ENCODE peak calls at places on chromosomes 11 and 22, in six cellular contexts. I, D, A, R, M and C are unnamed samples.

GRCh38 chr11:134045799-134046635 is 22.9 kb upstream of the JAM3 start:
- DNase-seq in M (no peak), R (no peak), A (no peak), I (no peak), D (no peak), C (no peak)

GRCh38 chr11:118295834-118296454 is 8.6 kb upstream of the CD3E start:
- DNase-seq in I (no peak), A (no peak), R (no peak), M (peak; percentile 89), D (peak; percentile 45), C (no peak)

GRCh38 chr22:19086944-19087343 is 35.3 kb downstream of the DGCR2 start:
- DNase-seq in M (peak; percentile 3), A (no peak), D (no peak), R (no peak), I (no peak), C (no peak)

GRCh38 chr11:26043665-26044064 is 288.3 kb upstream of the ANO3 start:
- DNase-seq in M (no peak), A (no peak), I (no peak), R (no peak), D (no peak), C (no peak)

GRCh38 chr11:34915136-34916013 is 804 bp downstream of the APIP start:
- DNase-seq in D (no peak), A (no peak), I (no peak), R (no peak), M (no peak), C (no peak)

GRCh38 chr11:30914143-30914762 is 328.1 kb upstream of the MPPED2 start:
- DNase-seq in M (peak; percentile 47), D (no peak), R (no peak), A (peak; percentile 9), I (no peak), C (no peak)

GRCh38 chr22:25402501-25403283 is 161.8 kb upstream of the GRK3 start:
- DNase-seq in D (no peak), I (no peak), A (no peak), M (peak; percentile 64), R (peak; percentile 52), C (no peak)

GRCh38 chr11:44993971-44994705 is 43.5 kb upstream of the TP53I11 start:
- DNase-seq in D (no peak), I (no peak), R (no peak), A (no peak), M (no peak), C (no peak)

GRCh38 chr11:35216962-35217667 is 78.1 kb downstream of the CD44 start:
- DNase-seq in M (no peak), I (no peak), D (peak; percentile 39), R (no peak), A (peak; percentile 37), C (no peak)

GRCh38 chr11:132858203-132858602 is 674.1 kb downstream of the OPCML start:
- DNase-seq in A (no peak), R (no peak), D (no peak), M (no peak), I (no peak), C (no peak)

GRCh38 chr11:65423516-65424199 is 1.1 kb downstream of the NEAT1 start:
- DNase-seq in R (peak; percentile 41), A (peak; percentile 27), I (peak; percentile 80), M (peak; percentile 32), D (peak; percentile 31), C (no peak)

GRCh38 chr11:61141601-61142028 is 19.6 kb downstream of the VPS37C start:
- DNase-seq in D (no peak), I (no peak), A (peak; percentile 62), R (no peak), M (no peak), C (no peak)

GRCh38 chr11:129946256-129946655 is 50.9 kb upstream of the NFRKB start:
- DNase-seq in A (no peak), I (no peak), M (no peak), D (no peak), R (no peak), C (no peak)

GRCh38 chr11:69891421-69892236 is 72.4 kb upstream of the FGF3 start:
- DNase-seq in I (no peak), M (peak; percentile 42), R (no peak), A (peak; percentile 77), D (no peak), C (no peak)

GRCh38 chr11:89612111-89612510 is 98.0 kb upstream of the TRIM77 start:
- DNase-seq in A (no peak), R (no peak), M (no peak), I (no peak), D (no peak), C (no peak)

GRCh38 chr11:126312903-126313460 is 9.1 kb downstream of the DCPS start:
- DNase-seq in D (no peak), A (no peak), R (no peak), M (no peak), I (no peak), C (no peak)

GRCh38 chr22:46072030-46072881 is 78.1 kb upstream of the PPARA start:
- DNase-seq in M (peak; percentile 33), R (peak; percentile 66), D (no peak), A (peak; percentile 57), I (peak; percentile 88), C (no peak)

GRCh38 chr11:16881074-16881709 is 133.0 kb downstream of the PLEKHA7 start:
- DNase-seq in A (peak; percentile 53), R (peak; percentile 61), I (no peak), M (peak; percentile 83), D (no peak), C (no peak)

GRCh38 chr11:35978891-35979290 is 35.0 kb downstream of the LDLRAD3 start:
- DNase-seq in A (no peak), M (no peak), D (no peak), I (no peak), R (no peak), C (no peak)

GRCh38 chr11:67062526-67063373 is 6.1 kb downstream of the RHOD start:
- DNase-seq in I (no peak), M (peak; percentile 92), R (no peak), A (peak; percentile 99), D (no peak), C (no peak)

GRCh38 chr11:57474017-57474750 is 13.9 kb downstream of the RTN4RL2 start:
- DNase-seq in A (no peak), D (peak; percentile 45), R (no peak), I (no peak), M (no peak), C (no peak)

GRCh38 chr22:42656578-42656977 is 7.4 kb upstream of the CYB5R3 start:
- DNase-seq in M (no peak), A (no peak), I (no peak), R (no peak), D (no peak), C (no peak)

GRCh38 chr11:74009675-74010305 is 905 bp upstream of the UCP3 start:
- DNase-seq in M (no peak), I (no peak), R (no peak), A (no peak), D (no peak), C (no peak)

GRCh38 chr22:43539572-43540533 is 128.0 kb downstream of the MPPED1 start:
- DNase-seq in A (no peak), M (no peak), D (no peak), I (peak; percentile 56), R (no peak), C (no peak)

DNA sequence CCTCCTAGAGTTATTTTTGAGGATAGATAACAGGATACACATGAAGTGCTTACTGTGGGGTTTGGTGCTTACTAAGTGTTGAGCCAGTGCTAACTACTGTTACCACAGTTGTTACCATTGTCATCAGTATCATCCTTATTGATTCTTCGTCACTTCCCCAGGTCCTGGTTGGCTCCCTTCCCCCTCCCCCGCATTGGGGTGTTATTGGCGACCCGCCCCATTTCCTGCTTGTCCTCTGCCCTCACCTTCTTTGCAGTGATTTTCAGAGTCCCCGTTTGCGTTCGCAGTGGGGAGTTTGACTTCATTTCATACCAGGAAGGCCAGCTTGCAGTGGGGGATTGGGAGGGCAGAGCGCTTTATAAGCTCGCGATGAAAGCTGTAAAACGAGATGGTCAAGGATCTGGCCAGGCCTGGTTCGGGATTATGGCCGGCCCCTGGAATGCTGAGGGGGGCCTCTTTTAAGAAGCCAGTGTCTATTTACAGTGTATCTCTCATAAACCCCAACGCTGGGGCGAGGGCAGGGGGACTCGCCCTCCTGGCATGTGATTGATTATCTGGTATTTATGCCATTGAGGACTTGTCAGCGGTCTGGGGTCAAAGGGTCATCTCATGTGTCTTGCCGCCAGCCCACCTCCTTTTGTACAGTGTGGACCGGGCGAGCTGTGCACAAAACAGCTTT is 84.6 kb upstream of the NNMT start:
- DNase-seq in A (no peak), I (no peak), M (no peak), R (no peak), D (no peak), C (no peak)
- H3K9me3 ChIP-seq in A (no peaks in the 10 kb centered on the region), I (no peaks in the 10 kb centered on the region), M (no peaks in the 10 kb centered on the region), R (no peaks in the 10 kb centered on the region), D (no peaks in the 10 kb centered on the region), C (no peaks in the 10 kb centered on the region)

GRCh38 chr22:47878460-47878859 is 1116.0 kb downstream of the TBC1D22A start:
- DNase-seq in D (no peak), R (no peak), I (no peak), A (peak; percentile 60), M (no peak), C (no peak)
- H3K9me3 ChIP-seq in D (no peaks in the 10 kb centered on the region), R (no peaks in the 10 kb centered on the region), I (no peaks in the 10 kb centered on the region), A (no peaks in the 10 kb centered on the region), M (no peaks in the 10 kb centered on the region), C (no peaks in the 10 kb centered on the region)

DNA sequence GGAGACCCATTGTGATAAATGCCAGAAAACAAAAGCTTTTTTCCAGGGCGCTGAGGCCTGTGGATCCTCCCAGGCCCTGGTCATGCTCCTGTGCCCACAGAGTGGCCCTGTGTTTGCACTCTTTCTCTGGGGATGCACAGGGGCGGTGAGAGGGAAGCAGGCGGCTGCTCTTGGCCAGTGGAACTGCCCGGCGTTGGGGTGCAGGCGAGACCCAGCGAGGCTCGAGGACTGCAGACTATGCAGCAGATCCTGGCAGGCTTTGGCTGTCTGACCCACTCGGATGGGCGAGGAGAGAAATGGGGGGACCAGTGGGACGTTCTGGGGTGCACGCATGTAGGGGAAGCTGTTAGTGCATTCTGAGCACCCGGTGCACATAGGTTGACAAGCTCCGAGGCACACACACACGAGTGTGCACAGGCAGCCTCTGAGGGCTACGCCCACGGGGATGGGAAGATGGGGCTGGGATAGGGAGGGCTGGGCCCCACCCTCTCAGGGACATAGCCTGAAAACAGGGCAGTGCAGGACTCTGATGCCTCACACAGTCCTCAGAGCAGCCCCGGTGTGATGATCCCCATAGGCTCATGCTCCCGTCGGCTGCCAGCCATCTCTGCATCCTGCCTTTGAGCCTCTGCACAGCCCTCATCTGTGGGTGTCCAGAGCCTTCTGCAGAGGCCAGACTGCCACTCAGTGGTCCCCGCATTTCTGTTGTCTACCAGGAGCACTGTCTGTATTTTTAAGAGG is 1233.5 kb downstream of the BRD1 start:
- DNase-seq in I (no peak), D (no peak), M (no peak), R (no peak), A (no peak), C (no peak)
- H3K9me3 ChIP-seq in I (no peaks in the 10 kb centered on the region), D (no peaks in the 10 kb centered on the region), M (no peaks in the 10 kb centered on the region), R (no peaks in the 10 kb centered on the region), A (no peaks in the 10 kb centered on the region), C (no peaks in the 10 kb centered on the region)

GRCh38 chr22:49351761-49352221 is 475.9 kb downstream of the BRD1 start:
- DNase-seq in R (no peak), M (no peak), D (no peak), A (no peak), I (peak; percentile 65), C (no peak)

GRCh38 chr22:49353185-49353584 is 474.5 kb downstream of the BRD1 start:
- DNase-seq in A (no peak), I (peak; percentile 57), M (no peak), R (no peak), D (no peak), C (no peak)

GRCh38 chr22:49354516-49355205 is 473.0 kb downstream of the BRD1 start:
- DNase-seq in D (no peak), M (no peak), I (no peak), A (no peak), R (no peak), C (no peak)

GRCh38 chr22:49350441-49351121 is 477.1 kb downstream of the BRD1 start:
- DNase-seq in A (no peak), R (no peak), M (no peak), I (peak; percentile 57), D (no peak), C (no peak)

GRCh38 chr22:49352361-49353169 is 475.1 kb downstream of the BRD1 start:
- DNase-seq in D (no peak), A (no peak), R (no peak), M (no peak), I (peak; percentile 56), C (no peak)
- H3K9me3 ChIP-seq in D (no peaks in the 10 kb centered on the region), A (no peaks in the 10 kb centered on the region), R (no peaks in the 10 kb centered on the region), M (no peaks in the 10 kb centered on the region), I (no peaks in the 10 kb centered on the region), C (no peaks in the 10 kb centered on the region)